ENCODE peak calls at places on chromosomes 11 and 22, in nine cellular contexts. One of them, this sample, is unnamed. For H3K36me3, the result is how much of the 10 kb centered on the place peaks cover.

GRCh38 chr11:29449280-29450074 is 567.4 kb downstream of the KCNA4 start:
- DNase-seq in GM23248: peak
- DNase-seq in endothelial cell of umbilical vein: no peak
- DNase-seq in spleen: no peak
- DNase-seq in body of pancreas: no peak
- DNase-seq in BJ: no peak
- DNase-seq in tibial artery: no peak
- DNase-seq in prostate gland: no peak
- DNase-seq in heart right ventricle: no peak
- DNase-seq in this sample: no peak

GRCh38 chr22:46813816-46814597 is 51.6 kb downstream of the TBC1D22A start:
- DNase-seq in GM23248: peak
- DNase-seq in endothelial cell of umbilical vein: peak
- DNase-seq in spleen: no peak
- DNase-seq in body of pancreas: no peak
- DNase-seq in BJ: no peak
- DNase-seq in tibial artery: no peak
- DNase-seq in prostate gland: no peak
- DNase-seq in heart right ventricle: no peak
- DNase-seq in this sample: no peak

GRCh38 chr11:96063053-96063452 is 139.1 kb upstream of the MTMR2 start:
- DNase-seq in GM23248: no peak
- DNase-seq in endothelial cell of umbilical vein: no peak
- DNase-seq in spleen: no peak
- DNase-seq in body of pancreas: no peak
- DNase-seq in BJ: no peak
- DNase-seq in tibial artery: no peak
- DNase-seq in prostate gland: no peak
- DNase-seq in heart right ventricle: no peak
- DNase-seq in this sample: no peak

GRCh38 chr11:113874096-113874919 is 1.1 kb downstream of the USP28 start:
- DNase-seq in GM23248: peak
- DNase-seq in endothelial cell of umbilical vein: no peak
- DNase-seq in spleen: no peak
- DNase-seq in body of pancreas: peak
- DNase-seq in BJ: no peak
- DNase-seq in tibial artery: no peak
- DNase-seq in prostate gland: no peak
- DNase-seq in heart right ventricle: no peak
- DNase-seq in this sample: no peak

GRCh38 chr11:105838668-105839403 is 183.2 kb downstream of the MSANTD4 start:
- DNase-seq in GM23248: peak
- DNase-seq in endothelial cell of umbilical vein: no peak
- DNase-seq in spleen: no peak
- DNase-seq in body of pancreas: no peak
- DNase-seq in BJ: no peak
- DNase-seq in tibial artery: no peak
- DNase-seq in prostate gland: no peak
- DNase-seq in heart right ventricle: no peak
- DNase-seq in this sample: no peak

GRCh38 chr22:26615149-26615548 is 2.7 kb downstream of the CRYBB1 start:
- DNase-seq in GM23248: no peak
- DNase-seq in endothelial cell of umbilical vein: no peak
- DNase-seq in spleen: peak
- DNase-seq in body of pancreas: no peak
- DNase-seq in BJ: no peak
- DNase-seq in tibial artery: no peak
- DNase-seq in prostate gland: no peak
- DNase-seq in heart right ventricle: no peak
- DNase-seq in this sample: no peak

GRCh38 chr22:31692186-31692886 is 30.3 kb upstream of the PISD start:
- DNase-seq in GM23248: peak
- DNase-seq in endothelial cell of umbilical vein: no peak
- DNase-seq in spleen: no peak
- DNase-seq in body of pancreas: no peak
- DNase-seq in BJ: no peak
- DNase-seq in tibial artery: no peak
- DNase-seq in prostate gland: no peak
- DNase-seq in heart right ventricle: no peak
- DNase-seq in this sample: no peak

GRCh38 chr11:69546735-69547370 is 65.4 kb downstream of the LINC01488 start:
- DNase-seq in GM23248: no peak
- DNase-seq in endothelial cell of umbilical vein: no peak
- DNase-seq in spleen: peak
- DNase-seq in body of pancreas: no peak
- DNase-seq in BJ: no peak
- DNase-seq in tibial artery: no peak
- DNase-seq in prostate gland: no peak
- DNase-seq in heart right ventricle: no peak
- DNase-seq in this sample: no peak

GRCh38 chr11:8691601-8692000 is 9.0 kb downstream of the RPL27A start:
- DNase-seq in GM23248: no peak
- DNase-seq in endothelial cell of umbilical vein: no peak
- DNase-seq in spleen: no peak
- DNase-seq in body of pancreas: no peak
- DNase-seq in BJ: no peak
- DNase-seq in tibial artery: no peak
- DNase-seq in prostate gland: no peak
- DNase-seq in heart right ventricle: no peak
- DNase-seq in this sample: no peak

GRCh38 chr22:45831394-45831793 is 145.6 kb downstream of the WNT7B start:
- DNase-seq in GM23248: peak
- DNase-seq in endothelial cell of umbilical vein: peak
- DNase-seq in spleen: no peak
- DNase-seq in body of pancreas: no peak
- DNase-seq in BJ: no peak
- DNase-seq in tibial artery: no peak
- DNase-seq in prostate gland: no peak
- DNase-seq in heart right ventricle: no peak
- DNase-seq in this sample: no peak

GRCh38 chr11:18012314-18012905 is 437 bp downstream of the SERGEF start:
- DNase-seq in GM23248: no peak
- DNase-seq in endothelial cell of umbilical vein: peak
- DNase-seq in spleen: no peak
- DNase-seq in body of pancreas: peak
- DNase-seq in BJ: no peak
- DNase-seq in tibial artery: peak
- DNase-seq in prostate gland: peak
- DNase-seq in heart right ventricle: peak
- DNase-seq in this sample: no peak

GRCh38 chr22:36538529-36538928 is 9.6 kb upstream of the EIF3D start:
- DNase-seq in GM23248: no peak
- DNase-seq in endothelial cell of umbilical vein: no peak
- DNase-seq in spleen: no peak
- DNase-seq in body of pancreas: no peak
- DNase-seq in BJ: no peak
- DNase-seq in tibial artery: no peak
- DNase-seq in prostate gland: no peak
- DNase-seq in heart right ventricle: no peak
- DNase-seq in this sample: no peak

GRCh38 chr11:91178366-91178765 is 955.5 kb upstream of the CHORDC1 start:
- DNase-seq in GM23248: no peak
- DNase-seq in endothelial cell of umbilical vein: no peak
- DNase-seq in spleen: no peak
- DNase-seq in body of pancreas: no peak
- DNase-seq in BJ: no peak
- DNase-seq in tibial artery: no peak
- DNase-seq in prostate gland: no peak
- DNase-seq in heart right ventricle: no peak
- DNase-seq in this sample: no peak

GRCh38 chr11:13047884-13048283 is 38.8 kb downstream of the RASSF10 start:
- DNase-seq in GM23248: no peak
- DNase-seq in endothelial cell of umbilical vein: no peak
- DNase-seq in spleen: no peak
- DNase-seq in body of pancreas: no peak
- DNase-seq in BJ: no peak
- DNase-seq in tibial artery: no peak
- DNase-seq in prostate gland: no peak
- DNase-seq in heart right ventricle: no peak
- DNase-seq in this sample: no peak

GRCh38 chr22:23817146-23817545 is 21.7 kb downstream of the DERL3 start:
- DNase-seq in GM23248: no peak
- DNase-seq in endothelial cell of umbilical vein: no peak
- DNase-seq in spleen: peak
- DNase-seq in body of pancreas: no peak
- DNase-seq in BJ: no peak
- DNase-seq in tibial artery: no peak
- DNase-seq in prostate gland: no peak
- DNase-seq in heart right ventricle: no peak
- DNase-seq in this sample: no peak
- H3K36me3 ChIP-seq in GM23248: under half
- H3K36me3 ChIP-seq in endothelial cell of umbilical vein: under half
- H3K36me3 ChIP-seq in spleen: half or more
- H3K36me3 ChIP-seq in body of pancreas: under half
- H3K36me3 ChIP-seq in BJ: under half
- H3K36me3 ChIP-seq in tibial artery: half or more
- H3K36me3 ChIP-seq in prostate gland: under half
- H3K36me3 ChIP-seq in heart right ventricle: under half
- H3K36me3 ChIP-seq in this sample: under half

GRCh38 chr11:92286718-92287117 is 62.1 kb downstream of the FAT3 start:
- DNase-seq in GM23248: no peak
- DNase-seq in endothelial cell of umbilical vein: no peak
- DNase-seq in spleen: no peak
- DNase-seq in body of pancreas: no peak
- DNase-seq in BJ: no peak
- DNase-seq in tibial artery: no peak
- DNase-seq in prostate gland: no peak
- DNase-seq in heart right ventricle: no peak
- DNase-seq in this sample: no peak

GRCh38 chr11:92284107-92284506 is 59.5 kb downstream of the FAT3 start:
- DNase-seq in GM23248: no peak
- DNase-seq in endothelial cell of umbilical vein: no peak
- DNase-seq in spleen: no peak
- DNase-seq in body of pancreas: no peak
- DNase-seq in BJ: no peak
- DNase-seq in tibial artery: no peak
- DNase-seq in prostate gland: no peak
- DNase-seq in heart right ventricle: no peak
- DNase-seq in this sample: no peak

GRCh38 chr11:92284558-92284957 is 59.9 kb downstream of the FAT3 start:
- DNase-seq in GM23248: no peak
- DNase-seq in endothelial cell of umbilical vein: no peak
- DNase-seq in spleen: no peak
- DNase-seq in body of pancreas: no peak
- DNase-seq in BJ: no peak
- DNase-seq in tibial artery: no peak
- DNase-seq in prostate gland: no peak
- DNase-seq in heart right ventricle: peak
- DNase-seq in this sample: no peak

DNA sequence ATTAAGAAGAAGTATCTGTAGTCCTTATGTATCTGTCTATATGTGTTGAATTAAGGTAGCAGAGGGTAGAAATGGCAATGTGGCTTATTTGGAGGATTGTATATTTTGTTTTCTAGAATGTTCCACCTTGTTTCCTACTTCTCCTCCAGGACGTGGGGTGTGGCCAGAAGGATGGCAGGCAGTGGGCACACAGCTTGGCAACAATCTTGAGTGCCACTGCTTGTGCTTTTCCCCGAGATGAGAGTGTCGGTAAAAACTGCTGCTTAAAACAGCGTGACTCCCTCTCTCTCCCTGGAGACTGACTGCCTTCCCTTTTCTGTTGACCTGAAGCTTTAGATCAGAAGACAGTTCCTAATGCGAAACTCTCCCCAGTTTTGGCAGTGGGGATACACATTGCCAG is 61.2 kb downstream of the FAT3 start:
- DNase-seq in GM23248: no peak
- DNase-seq in endothelial cell of umbilical vein: no peak
- DNase-seq in spleen: no peak
- DNase-seq in body of pancreas: no peak
- DNase-seq in BJ: no peak
- DNase-seq in tibial artery: no peak
- DNase-seq in prostate gland: no peak
- DNase-seq in heart right ventricle: no peak
- DNase-seq in this sample: no peak
- H3K36me3 ChIP-seq in GM23248: under half
- H3K36me3 ChIP-seq in endothelial cell of umbilical vein: under half
- H3K36me3 ChIP-seq in spleen: under half
- H3K36me3 ChIP-seq in body of pancreas: under half
- H3K36me3 ChIP-seq in BJ: under half
- H3K36me3 ChIP-seq in tibial artery: under half
- H3K36me3 ChIP-seq in prostate gland: under half
- H3K36me3 ChIP-seq in heart right ventricle: under half
- H3K36me3 ChIP-seq in this sample: under half

DNA sequence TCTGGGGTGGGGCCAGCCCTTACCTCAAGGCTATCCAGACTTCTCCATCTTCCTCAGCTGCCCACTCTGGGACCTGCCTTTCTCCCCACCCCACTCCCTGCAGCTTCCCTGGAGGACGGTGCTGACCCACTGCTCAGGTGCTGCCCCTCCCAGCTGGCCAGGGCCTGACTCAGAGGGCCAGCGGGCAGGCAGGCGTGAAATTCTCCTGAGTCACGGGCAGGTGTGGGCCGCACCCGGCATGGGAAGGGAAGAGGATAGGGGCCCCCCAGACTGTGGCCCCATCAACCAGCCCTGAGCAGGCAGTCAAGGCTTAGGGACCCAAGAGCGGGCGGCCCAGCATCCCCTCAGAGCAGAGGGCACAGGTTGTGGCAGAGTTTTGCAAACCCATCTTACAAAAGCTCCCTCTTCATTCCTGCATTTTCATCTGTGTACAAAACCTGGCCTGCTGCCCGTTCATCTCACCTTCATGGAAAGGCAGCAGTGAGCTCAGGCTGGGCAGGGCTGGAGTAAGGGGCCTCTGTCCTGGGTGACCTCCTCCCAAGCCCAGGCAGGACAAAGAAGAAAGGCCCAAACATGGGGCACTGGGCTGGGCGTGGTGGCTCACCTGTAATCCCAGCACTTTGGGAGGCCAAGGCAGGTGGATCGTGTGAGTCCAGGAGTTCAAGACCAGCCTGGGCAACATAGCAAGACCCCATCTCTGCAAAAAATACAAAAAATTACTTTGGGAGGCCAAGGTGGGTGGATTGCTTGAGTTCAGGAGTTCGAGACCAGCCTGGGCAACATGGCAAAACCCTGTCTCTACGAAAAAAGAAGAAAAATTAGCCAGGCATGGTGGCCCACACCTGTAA is 6.1 kb downstream of the RHOD start:
- DNase-seq in GM23248: no peak
- DNase-seq in endothelial cell of umbilical vein: no peak
- DNase-seq in spleen: no peak
- DNase-seq in body of pancreas: no peak
- DNase-seq in BJ: no peak
- DNase-seq in tibial artery: no peak
- DNase-seq in prostate gland: no peak
- DNase-seq in heart right ventricle: no peak
- DNase-seq in this sample: no peak
- H3K36me3 ChIP-seq in GM23248: under half
- H3K36me3 ChIP-seq in endothelial cell of umbilical vein: under half
- H3K36me3 ChIP-seq in spleen: under half
- H3K36me3 ChIP-seq in body of pancreas: under half
- H3K36me3 ChIP-seq in BJ: under half
- H3K36me3 ChIP-seq in tibial artery: under half
- H3K36me3 ChIP-seq in prostate gland: under half
- H3K36me3 ChIP-seq in heart right ventricle: under half
- H3K36me3 ChIP-seq in this sample: under half

DNA sequence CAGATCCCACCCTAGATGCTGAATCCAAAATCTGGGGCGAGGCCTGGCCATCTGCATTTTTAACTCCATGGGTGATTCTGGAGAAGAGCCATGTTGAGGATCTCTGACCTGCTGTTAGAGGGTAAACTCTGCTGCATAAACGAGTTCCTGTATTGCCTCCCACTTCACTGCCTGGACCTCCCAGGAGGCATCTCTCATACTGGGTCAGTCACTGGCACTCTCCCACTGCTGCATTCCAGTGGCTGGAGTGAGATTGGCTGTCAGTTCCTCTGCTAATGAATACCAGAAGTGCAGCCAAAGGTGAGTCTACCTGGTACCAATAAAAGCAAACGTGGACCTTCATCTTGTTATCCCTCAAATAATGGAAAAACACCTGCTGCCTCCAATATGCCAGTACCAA is 10.3 kb downstream of the POLDIP3 start:
- DNase-seq in GM23248: peak
- DNase-seq in endothelial cell of umbilical vein: no peak
- DNase-seq in spleen: no peak
- DNase-seq in body of pancreas: peak
- DNase-seq in BJ: no peak
- DNase-seq in tibial artery: no peak
- DNase-seq in prostate gland: no peak
- DNase-seq in heart right ventricle: no peak
- DNase-seq in this sample: no peak
- H3K36me3 ChIP-seq in GM23248: under half
- H3K36me3 ChIP-seq in endothelial cell of umbilical vein: under half
- H3K36me3 ChIP-seq in spleen: half or more
- H3K36me3 ChIP-seq in body of pancreas: under half
- H3K36me3 ChIP-seq in BJ: under half
- H3K36me3 ChIP-seq in tibial artery: half or more
- H3K36me3 ChIP-seq in prostate gland: under half
- H3K36me3 ChIP-seq in heart right ventricle: under half
- H3K36me3 ChIP-seq in this sample: under half